ENCODE peak calls at places on chromosomes 7 and 10, in four cellular contexts. E is WTC11, Y is HepG2, A is K562. M is an unnamed sample.

GRCh38 chr7:107150375-107151073 is 18.3 kb upstream of the HBP1 start:
- DNase-seq in E (peak; percentile 70), Y (peak; percentile 40), A (peak; percentile 62), M (peak; percentile 18)

GRCh38 chr10:74543276-74543675 is 283.1 kb upstream of the KAT6B start:
- DNase-seq in E (no peak), Y (no peak), A (no peak), M (no peak)

GRCh38 chr10:103921750-103922195 is 3.8 kb upstream of the STN1 start:
- DNase-seq in E (peak; percentile 33), Y (peak; percentile 66), A (peak; percentile 39), M (peak; percentile 48)

GRCh38 chr10:17240617-17241016 is 12.6 kb downstream of the VIM start:
- DNase-seq in E (no peak), Y (no peak), A (no peak), M (no peak)

GRCh38 chr10:86756511-86757109 is at the start of gene BMPR1A:
- DNase-seq in E (peak; percentile 93), Y (no peak), A (peak; percentile 32), M (peak; percentile 90)

GRCh38 chr10:5811387-5811821 is 1.8 kb downstream of the GDI2 start:
- DNase-seq in E (no peak), Y (peak; percentile 18), A (no peak), M (no peak)

GRCh38 chr7:7565746-7566650 is 686 bp upstream of the MIOS start:
- DNase-seq in E (no peak), Y (peak; percentile 21), A (no peak), M (no peak)

GRCh38 chr10:46314046-46314445 is 27.2 kb downstream of the ANTXRL start:
- DNase-seq in E (no peak), Y (no peak), A (no peak), M (no peak)

GRCh38 chr7:151139071-151139521 is 28.4 kb downstream of the GBX1 start:
- DNase-seq in E (no peak), Y (no peak), A (no peak), M (no peak)

GRCh38 chr7:156079156-156079555 is 266.9 kb upstream of the SHH start:
- DNase-seq in E (no peak), Y (no peak), A (no peak), M (no peak)

GRCh38 chr10:88754272-88754671 is 5.5 kb upstream of the LIPN start:
- DNase-seq in E (no peak), Y (no peak), A (no peak), M (no peak)
- TF ChIP-seq NR3C1 in E (no peak), Y (no peak), A (no peak), M (no peak)

DNA sequence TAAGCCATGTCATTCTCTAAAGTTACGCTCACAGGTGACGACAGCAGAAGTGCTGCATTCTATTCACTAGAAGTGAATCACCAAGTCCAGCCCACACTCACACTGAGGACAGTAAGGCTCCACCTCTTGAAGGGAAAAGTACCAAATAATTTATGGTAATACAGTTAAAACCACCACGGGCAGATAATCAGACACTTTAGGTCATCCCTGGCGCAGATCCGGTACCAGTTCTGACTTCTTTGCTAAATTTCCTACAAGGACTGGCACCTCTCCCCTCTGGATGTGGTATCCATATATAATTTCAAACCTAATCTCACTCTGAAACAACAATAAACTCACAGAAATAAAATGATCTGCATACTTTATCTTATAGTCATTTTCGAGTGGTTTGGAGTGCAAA is 954.7 kb upstream of the GHITM start:
- DNase-seq in E (no peak), Y (no peak), A (no peak), M (no peak)
- TF ChIP-seq NR3C1 in E (no peak), Y (no peak), A (no peak), M (no peak)

GRCh38 chr7:127546313-127546712 is 39.1 kb downstream of the GCC1 start:
- DNase-seq in E (no peak), Y (no peak), A (no peak), M (no peak)

GRCh38 chr7:127551941-127552340 is 33.5 kb downstream of the GCC1 start:
- DNase-seq in E (no peak), Y (no peak), A (no peak), M (no peak)

GRCh38 chr7:127550247-127550646 is 35.1 kb downstream of the GCC1 start:
- DNase-seq in E (no peak), Y (no peak), A (peak; percentile 37), M (no peak)
- TF ChIP-seq NR3C1 in E (no peak), Y (no peak), A (no peak), M (no peak)

GRCh38 chr7:157769870-157770213 is 433.0 kb downstream of the DNAJB6 start:
- DNase-seq in E (no peak), Y (no peak), A (no peak), M (no peak)

GRCh38 chr7:157769016-157769869 is 432.4 kb downstream of the DNAJB6 start:
- DNase-seq in E (no peak), Y (no peak), A (no peak), M (no peak)

GRCh38 chr7:157767466-157767865 is 430.7 kb downstream of the DNAJB6 start:
- DNase-seq in E (no peak), Y (no peak), A (no peak), M (no peak)

GRCh38 chr7:157766098-157766497 is 429.3 kb downstream of the DNAJB6 start:
- DNase-seq in E (no peak), Y (no peak), A (no peak), M (no peak)

DNA sequence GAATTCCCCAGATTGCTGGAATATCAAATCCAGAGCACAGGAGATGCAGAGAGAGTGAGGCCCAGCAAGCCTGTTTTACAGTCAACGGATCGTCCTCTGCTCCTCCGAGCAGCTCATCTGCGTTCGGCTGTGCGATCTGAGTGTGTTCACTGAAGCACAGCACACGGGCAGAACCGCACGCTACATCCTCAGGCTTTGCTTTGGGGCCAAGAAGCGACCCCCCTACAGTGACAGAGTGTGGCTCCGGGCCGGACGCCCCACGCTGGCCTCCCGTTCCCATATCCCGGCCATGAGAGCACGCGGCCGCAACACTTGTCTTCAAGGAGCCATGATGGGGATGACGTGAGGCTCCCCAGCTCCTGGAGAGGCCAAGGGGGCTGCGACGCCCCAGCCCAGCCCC is 431.4 kb downstream of the DNAJB6 start:
- DNase-seq in E (no peak), Y (no peak), A (no peak), M (no peak)
- TF ChIP-seq NR3C1 in E (no peak), Y (no peak), A (no peak), M (no peak)

GRCh38 chr7:118243695-118244094 is 19.2 kb downstream of the ANKRD7 start:
- DNase-seq in E (no peak), Y (no peak), A (no peak), M (no peak)

GRCh38 chr7:118250860-118251494 is 26.5 kb downstream of the ANKRD7 start:
- DNase-seq in E (no peak), Y (no peak), A (no peak), M (no peak)

DNA sequence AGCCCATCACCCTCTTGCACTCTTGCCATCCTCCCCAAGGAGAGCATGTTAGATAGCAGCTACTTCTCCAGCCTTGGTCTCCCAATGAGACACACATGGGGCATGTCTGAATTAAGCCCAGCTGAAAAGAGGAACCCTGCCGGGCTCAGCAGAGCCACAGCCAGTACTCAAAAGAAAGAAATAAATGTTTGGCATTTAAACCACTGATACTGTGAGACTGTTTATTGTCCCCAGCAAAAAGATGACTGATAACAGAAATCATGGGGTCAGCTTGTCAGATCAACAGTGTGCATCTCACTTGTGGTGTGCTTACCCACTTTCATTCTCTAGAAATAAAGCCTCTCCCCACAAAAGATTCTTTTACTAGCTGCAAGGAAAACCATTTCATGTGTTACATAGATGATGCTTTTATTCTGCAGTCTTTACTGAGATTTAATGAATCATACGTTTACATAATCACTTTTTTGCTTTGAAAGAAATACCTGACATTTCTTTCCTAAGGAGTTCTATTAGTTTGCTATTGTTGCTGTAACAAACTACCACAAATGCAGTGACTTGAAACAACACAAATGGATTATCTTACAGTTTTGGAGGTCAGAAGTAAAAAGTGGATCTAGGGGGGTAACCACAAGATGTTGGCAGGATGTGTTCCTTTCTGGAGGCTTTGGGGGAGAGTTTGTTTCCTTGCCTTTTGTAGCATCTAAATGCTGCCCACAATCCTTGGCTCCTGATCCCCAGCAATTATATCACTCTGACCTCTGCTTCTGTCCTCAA is 20.9 kb downstream of the ANKRD7 start:
- DNase-seq in E (no peak), Y (no peak), A (no peak), M (no peak)
- TF ChIP-seq NR3C1 in E (no peak), Y (no peak), A (no peak), M (no peak)

GRCh38 chr10:593901-594457 is 95.5 kb downstream of the DIP2C start:
- DNase-seq in E (no peak), Y (no peak), A (no peak), M (no peak)
- TF ChIP-seq NR3C1 in E (no peak), Y (no peak), A (no peak), M (no peak)

DNA sequence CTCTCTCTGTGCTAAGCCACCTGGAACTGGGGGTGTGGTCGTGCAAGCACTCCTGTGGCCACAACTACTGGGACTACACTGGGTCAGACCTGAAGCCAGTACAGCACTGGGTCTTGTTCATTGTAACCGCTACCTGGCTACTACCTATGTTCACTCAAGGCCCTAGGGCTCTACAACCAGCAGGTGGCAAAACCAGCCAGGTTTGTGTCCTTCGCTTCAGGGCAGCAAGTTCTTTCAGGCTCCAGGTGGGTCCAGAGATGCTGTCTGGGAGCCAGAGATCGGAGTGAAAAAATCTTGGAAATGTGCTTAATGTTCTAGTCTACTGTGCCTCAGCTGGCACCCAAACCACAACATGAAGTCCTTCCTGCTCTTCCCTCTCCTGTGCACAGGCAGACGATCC is 171.6 kb upstream of the SORCS1 start:
- DNase-seq in E (no peak), Y (no peak), A (no peak), M (no peak)
- TF ChIP-seq NR3C1 in E (no peak), Y (no peak), A (no peak), M (no peak)

M was measured in A549.